ENCODE peak calls at places on chromosomes 11 and 22, in eight cellular contexts. C is H9, V is testis, I is spleen, O is cardiac fibroblast, H is HCT116, M is HL-60, F is thyroid gland. U is an unnamed sample.

GRCh38 chr22:49188091-49188490 is 639.6 kb downstream of the BRD1 start:
- DNase-seq in C (no peak), M (no peak), V (no peak), O (no peak), I (peak), H (peak), F (no peak), U (no peak)

GRCh38 chr11:18698341-18699268 is at the start of gene TMEM86A:
- DNase-seq in M (peak), V (peak), F (peak), O (peak), H (peak), I (peak), C (peak), U (peak)

GRCh38 chr11:117202386-117203068 is 3.4 kb downstream of the TAGLN start:
- DNase-seq in F (no peak), C (no peak), I (no peak), H (no peak), V (no peak), M (no peak), O (peak), U (no peak)

GRCh38 chr11:96145163-96145585 is 197.8 kb downstream of the MAML2 start:
- DNase-seq in V (no peak), F (no peak), I (no peak), O (peak), C (no peak), H (no peak), M (no peak), U (no peak)

GRCh38 chr22:22928666-22929380 is 41.2 kb downstream of the IGLL5 start:
- DNase-seq in H (no peak), V (no peak), M (peak), F (no peak), C (no peak), I (peak), O (peak), U (no peak)

GRCh38 chr11:125081098-125081798 is 18.1 kb downstream of the SLC37A2 start:
- DNase-seq in H (no peak), O (no peak), C (no peak), I (no peak), F (no peak), M (no peak), V (no peak), U (no peak)

GRCh38 chr22:45162531-45162930 is 1.2 kb upstream of the NUP50 start:
- DNase-seq in V (no peak), H (no peak), C (no peak), I (no peak), M (no peak), O (no peak), F (no peak), U (no peak)

GRCh38 chr11:91173701-91174100 is 950.9 kb upstream of the CHORDC1 start:
- DNase-seq in I (no peak), C (no peak), V (no peak), M (no peak), F (no peak), O (no peak), H (no peak), U (no peak)

GRCh38 chr11:44521148-44521547 is 44.3 kb upstream of the CD82 start:
- DNase-seq in V (no peak), M (no peak), I (no peak), H (no peak), F (no peak), C (no peak), O (no peak), U (no peak)

GRCh38 chr11:112606656-112607055 is 346.0 kb upstream of the PLET1 start:
- DNase-seq in O (no peak), H (no peak), I (no peak), F (no peak), V (no peak), C (no peak), M (no peak), U (no peak)

GRCh38 chr11:36793542-36793926 is 195.5 kb upstream of the RAG2 start:
- DNase-seq in I (no peak), C (no peak), F (no peak), V (no peak), O (no peak), M (no peak), H (no peak), U (no peak)

GRCh38 chr11:128095459-128096096 is 491.8 kb downstream of the ETS1 start:
- DNase-seq in H (peak), C (no peak), V (no peak), M (no peak), I (no peak), O (peak), F (no peak), U (no peak)
- TF ChIP-seq CTCF in H (peak), C (peak), V (no peak), M (no peak), I (no peak), O (peak), F (no peak), U (no peak)

DNA sequence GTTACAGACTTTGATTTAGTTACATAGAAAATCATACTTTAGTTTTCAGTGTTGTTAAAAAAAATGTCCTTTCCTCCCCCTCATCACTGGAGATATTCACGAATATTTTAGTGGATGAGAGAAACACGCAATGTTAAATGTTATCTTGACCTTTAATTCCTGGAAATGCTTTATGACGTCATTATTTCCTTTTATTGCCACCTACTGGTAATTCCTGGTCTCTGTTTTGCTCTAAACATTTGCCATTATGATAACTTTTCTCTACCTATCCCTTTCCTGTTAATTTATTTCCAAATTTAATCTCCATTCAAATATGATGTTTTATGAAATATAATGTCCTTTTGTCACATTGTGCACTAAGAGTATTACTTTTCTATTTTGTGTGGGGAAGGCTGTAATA is 770.6 kb downstream of the FAM181B start:
- DNase-seq in V (no peak), I (no peak), O (peak), M (no peak), H (no peak), C (no peak), F (no peak), U (no peak)
- TF ChIP-seq CTCF in V (no peak), I (peak), O (no peak), M (no peak), H (no peak), C (peak), F (no peak), U (no peak)

DNA sequence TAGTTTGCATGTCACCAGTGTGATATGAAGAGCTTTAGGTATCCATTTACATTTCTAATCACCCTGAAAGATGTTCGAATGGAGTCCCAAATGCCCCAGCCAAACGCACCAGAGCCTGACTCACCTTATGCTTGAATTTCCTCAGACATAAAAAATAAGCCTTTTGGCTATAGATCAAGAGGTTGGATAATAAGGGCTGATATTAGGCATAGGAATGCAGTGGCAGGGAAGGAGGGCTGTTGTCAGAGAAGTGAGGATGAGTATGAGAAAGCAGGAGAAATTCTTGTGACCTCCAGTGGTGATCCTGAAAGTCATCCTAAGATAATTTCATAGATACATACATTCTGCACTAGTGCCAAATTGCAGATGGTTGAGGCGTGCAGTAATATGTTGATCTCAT is 264.6 kb downstream of the NELL1 start:
- DNase-seq in I (no peak), H (no peak), M (no peak), V (no peak), O (no peak), C (no peak), F (no peak), U (no peak)
- TF ChIP-seq CTCF in I (no peak), H (no peak), M (no peak), V (no peak), O (no peak), C (no peak), F (no peak), U (no peak)

DNA sequence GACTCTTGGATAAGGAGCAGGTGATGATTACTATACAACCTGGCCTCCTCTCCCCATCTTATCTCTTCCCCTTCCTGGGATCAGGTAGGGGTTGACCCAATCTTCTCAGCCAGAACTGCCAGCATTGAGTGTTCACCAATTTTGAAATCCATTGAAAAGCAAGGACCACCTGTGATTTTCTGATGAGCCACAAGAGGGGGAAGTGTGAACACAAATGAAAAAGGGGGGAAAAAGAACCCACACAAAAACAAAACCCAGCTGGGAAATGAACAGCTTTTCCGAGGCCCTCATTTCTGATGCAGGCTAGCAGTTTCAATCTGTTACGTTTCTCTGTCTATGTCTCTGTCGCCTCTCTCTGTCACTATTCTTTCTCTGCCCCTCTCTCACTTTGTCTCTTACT is 161.9 kb downstream of the INSC start:
- DNase-seq in H (peak), F (no peak), V (no peak), I (no peak), M (no peak), C (no peak), O (peak), U (no peak)
- TF ChIP-seq CTCF in H (peak), F (no peak), V (peak), I (no peak), M (no peak), C (peak), O (peak), U (no peak)

GRCh38 chr22:38305481-38306448 is 11.5 kb downstream of the CSNK1E start:
- DNase-seq in C (peak), V (no peak), O (peak), H (no peak), I (no peak), F (peak), M (no peak), U (no peak)

GRCh38 chr22:38302906-38303305 is 14.3 kb downstream of the CSNK1E start:
- DNase-seq in M (no peak), F (no peak), O (no peak), I (no peak), C (no peak), H (no peak), V (no peak), U (no peak)

GRCh38 chr22:38303974-38304373 is 13.3 kb downstream of the CSNK1E start:
- DNase-seq in F (no peak), V (no peak), O (peak), C (no peak), M (no peak), H (no peak), I (no peak), U (no peak)

GRCh38 chr22:38300197-38300945 is 16.9 kb downstream of the CSNK1E start:
- DNase-seq in O (no peak), V (no peak), C (no peak), F (no peak), I (no peak), M (no peak), H (no peak), U (no peak)

DNA sequence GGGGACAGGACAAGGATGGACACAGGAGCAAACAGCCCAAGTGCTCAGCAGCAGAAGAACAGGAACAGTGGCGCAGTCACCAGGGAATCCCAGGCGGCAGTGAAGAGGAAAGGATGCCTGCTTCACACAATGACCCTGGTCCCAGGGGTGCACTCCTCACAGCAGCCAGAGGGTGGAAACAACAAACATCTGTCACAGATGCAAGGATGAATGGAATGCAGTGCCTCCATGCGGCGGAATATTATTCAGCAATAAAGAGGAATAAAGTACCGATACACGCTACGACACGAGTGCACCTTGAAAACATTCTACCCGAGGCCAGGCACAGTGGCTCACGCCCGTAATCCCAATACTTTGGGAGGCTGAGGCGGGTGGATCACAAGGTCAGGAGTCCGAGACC is 12.7 kb downstream of the CSNK1E start:
- DNase-seq in V (no peak), F (no peak), H (no peak), C (no peak), O (peak), M (no peak), I (no peak), U (no peak)
- TF ChIP-seq CTCF in V (peak), F (no peak), H (peak), C (peak), O (peak), M (no peak), I (no peak), U (no peak)

DNA sequence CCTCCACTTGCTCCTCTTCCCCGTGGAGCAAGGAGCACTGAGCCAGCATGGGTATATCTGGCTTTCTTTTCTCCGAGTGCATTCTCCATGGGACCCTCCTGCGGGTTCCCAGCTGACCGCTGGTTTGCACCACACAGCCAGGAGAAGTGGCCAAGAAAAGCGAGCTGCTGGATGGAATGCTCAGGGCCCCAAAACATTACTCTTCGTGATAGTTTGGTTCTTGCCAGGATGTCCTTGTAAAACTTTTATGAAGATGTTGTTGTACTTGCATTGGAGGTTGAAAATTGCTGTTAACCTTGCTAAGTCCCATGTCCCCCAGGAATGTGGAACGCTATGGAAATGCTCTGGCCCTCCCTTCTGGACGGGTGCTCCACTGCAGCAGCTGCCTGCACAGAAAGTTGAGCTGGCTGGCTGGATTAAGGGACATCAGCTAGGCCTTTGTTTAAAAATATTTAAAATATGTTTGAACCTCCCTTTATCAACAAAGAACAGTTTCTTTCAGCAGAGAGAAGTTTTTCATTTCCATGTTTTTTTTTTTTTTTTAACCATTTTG is 68.7 kb downstream of the ZNRF3 start:
- DNase-seq in M (no peak), C (no peak), O (peak), V (peak), I (no peak), F (peak), H (no peak), U (no peak)
- TF ChIP-seq CTCF in M (no peak), C (peak), O (peak), V (peak), I (no peak), F (no peak), H (no peak), U (no peak)

DNA sequence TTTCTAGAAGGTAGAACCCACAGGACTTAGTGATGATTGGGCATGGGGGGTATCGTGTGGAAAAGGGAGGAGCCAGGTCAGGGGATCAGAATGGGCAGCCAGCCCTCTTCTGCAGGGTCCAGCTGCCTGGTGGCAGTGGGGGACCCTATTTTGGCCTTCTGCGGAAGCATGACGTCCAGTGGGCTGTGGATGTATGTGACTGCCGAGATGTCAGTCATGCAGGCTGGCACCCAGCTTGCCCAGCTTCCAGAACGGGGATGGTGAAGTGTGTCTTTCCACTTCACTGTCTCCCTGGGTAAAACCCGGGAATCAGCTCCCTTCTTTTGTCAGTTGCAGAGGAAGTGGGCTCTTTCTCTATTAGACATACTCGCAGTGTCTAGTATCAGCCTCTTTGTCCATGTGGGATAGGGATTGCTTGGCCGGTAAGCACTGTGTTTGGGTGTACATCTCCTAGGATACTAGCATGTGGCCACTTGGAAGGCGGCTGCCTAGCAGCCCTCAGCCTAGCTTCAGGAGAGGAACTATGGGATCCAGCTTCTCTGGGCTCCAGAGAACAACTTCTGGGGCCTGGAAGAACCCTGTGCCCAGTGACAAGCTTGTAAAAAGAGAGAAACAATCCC is 51.4 kb downstream of the GRIK4 start:
- DNase-seq in H (no peak), O (peak), I (peak), F (peak), V (no peak), M (no peak), C (peak), U (no peak)
- TF ChIP-seq CTCF in H (no peak), O (no peak), I (no peak), F (no peak), V (no peak), M (no peak), C (no peak), U (no peak)